ENCODE peak calls at places on chromosomes 1 and 21, in eight cellular contexts. H, G, B, E, R, M, J and V are unnamed samples.

GRCh38 chr1:48223372-48224081 is 1.0 kb downstream of the SLC5A9 start:
- DNase-seq in H (no peak), G (no peak), B (no peak), E (no peak), R (no peak), M (no peak), J (no peak), V (no peak)

GRCh38 chr1:23370270-23370743 is 671 bp upstream of the ZNF436 start:
- DNase-seq in H (no peak), G (no peak), B (no peak), E (no peak), R (no peak), M (no peak), J (no peak), V (no peak)

GRCh38 chr1:6241887-6242740 is 1.9 kb upstream of the HES3 start:
- DNase-seq in H (no peak), G (no peak), B (no peak), E (no peak), R (no peak), M (no peak), J (no peak), V (peak; percentile 47)

GRCh38 chr1:12178511-12178910 is 11.7 kb downstream of the TNFRSF1B start:
- DNase-seq in H (no peak), G (no peak), B (no peak), E (no peak), R (no peak), M (no peak), J (peak; percentile 10), V (no peak)

GRCh38 chr1:205994342-205994741 is 8.9 kb downstream of the RAB7B start:
- DNase-seq in H (no peak), G (no peak), B (no peak), E (no peak), R (no peak), M (no peak), J (no peak), V (no peak)

GRCh38 chr21:42489006-42489563 is 6.9 kb downstream of the RSPH1 start:
- DNase-seq in H (no peak), G (no peak), B (no peak), E (no peak), R (no peak), M (no peak), J (no peak), V (no peak)

GRCh38 chr1:107862064-107862463 is 102.9 kb downstream of the VAV3 start:
- DNase-seq in H (no peak), G (no peak), B (no peak), E (no peak), R (no peak), M (no peak), J (no peak), V (no peak)

GRCh38 chr21:17146426-17146825 is 366.4 kb upstream of the CXADR start:
- DNase-seq in H (no peak), G (no peak), B (no peak), E (no peak), R (no peak), M (no peak), J (no peak), V (no peak)

GRCh38 chr1:117162806-117163205 is 41.3 kb upstream of the TRIM45 start:
- DNase-seq in H (no peak), G (no peak), B (no peak), E (no peak), R (no peak), M (no peak), J (no peak), V (no peak)

GRCh38 chr1:236253918-236254637 is 27.7 kb downstream of the ERO1B start:
- DNase-seq in H (no peak), G (no peak), B (no peak), E (no peak), R (no peak), M (no peak), J (no peak), V (no peak)

GRCh38 chr1:172870901-172871606 is 179.7 kb downstream of the TNFSF18 start:
- DNase-seq in H (no peak), G (no peak), B (no peak), E (no peak), R (no peak), M (no peak), J (no peak), V (no peak)

GRCh38 chr21:45384656-45385548 is 20.1 kb upstream of the COL18A1 start:
- DNase-seq in H (no peak), G (no peak), B (no peak), E (no peak), R (no peak), M (no peak), J (no peak), V (peak; percentile 42)

GRCh38 chr1:1892079-1892762 is 1.3 kb upstream of the GNB1 start:
- DNase-seq in H (no peak), G (no peak), B (peak; percentile 28), E (no peak), R (no peak), M (no peak), J (no peak), V (no peak)